ENCODE peak calls at places on chromosomes 11 and 22, in nine cellular contexts. Y, D, L, K, U, M, J, S and F are unnamed samples.

GRCh38 chr11:73478737-73479347 is 102.6 kb downstream of the RELT start:
- DNase-seq in K (no peak), D (no peak), Y (peak), U (no peak), J (peak), S (peak), M (no peak), L (no peak), F (peak)

GRCh38 chr11:61529537-61530225 is 21.1 kb downstream of the LRRC10B start:
- DNase-seq in Y (no peak), U (no peak), K (no peak), S (no peak), J (no peak), L (no peak), D (no peak), M (no peak), F (peak)

GRCh38 chr11:102305352-102306047 is 11.8 kb upstream of the BIRC3 start:
- DNase-seq in M (no peak), K (no peak), L (no peak), U (no peak), D (no peak), S (no peak), J (no peak), Y (no peak), F (no peak)

GRCh38 chr22:46968848-46969247 is 206.4 kb downstream of the TBC1D22A start:
- DNase-seq in M (peak), K (no peak), U (no peak), Y (no peak), S (no peak), D (no peak), L (no peak), J (no peak), F (no peak)

GRCh38 chr22:38080847-38081635 is 2.9 kb downstream of the SLC16A8 start:
- DNase-seq in D (peak), J (peak), U (no peak), K (no peak), M (no peak), L (no peak), S (peak), Y (no peak), F (peak)

GRCh38 chr11:108160970-108161566 is 39.7 kb downstream of the ACAT1 start:
- DNase-seq in L (no peak), M (no peak), U (no peak), D (no peak), Y (no peak), S (no peak), J (no peak), K (no peak), F (no peak)

GRCh38 chr11:29432719-29433325 is 584.0 kb downstream of the KCNA4 start:
- DNase-seq in Y (peak), S (peak), L (no peak), M (no peak), D (no peak), K (no peak), U (no peak), J (peak), F (peak)

GRCh38 chr11:116467809-116468208 is 305.0 kb downstream of the BUD13 start:
- DNase-seq in S (no peak), D (no peak), L (no peak), U (no peak), Y (no peak), K (no peak), J (no peak), M (no peak), F (no peak)

GRCh38 chr11:90220391-90220790 is 2.5 kb downstream of the CHORDC1 start:
- DNase-seq in K (no peak), M (no peak), J (peak), S (peak), D (no peak), Y (peak), U (no peak), L (no peak), F (peak)

GRCh38 chr11:63532799-63533475 is 3.7 kb upstream of the PLAAT4 start:
- DNase-seq in S (no peak), K (no peak), J (no peak), Y (no peak), M (no peak), U (no peak), D (peak), L (no peak), F (no peak)

GRCh38 chr11:2778630-2779498 is 79.1 kb upstream of the KCNQ1OT1 start:
- DNase-seq in U (peak), L (peak), M (peak), J (peak), Y (no peak), K (peak), S (peak), D (peak), F (peak)